ENCODE peak calls at places on chromosome 20, in seven cellular contexts. S, D, Q, B, W, A and V are unnamed samples.

GRCh38 chr20:539848-540247 is 3.7 kb downstream of the CSNK2A1 start:
- DNase-seq in A (no peak), B (no peak), D (no peak), Q (no peak), S (peak; percentile 84), W (no peak), V (no peak)

GRCh38 chr20:33918662-33919061 is 75.0 kb upstream of the RALY start:
- DNase-seq in Q (no peak), S (no peak), B (no peak), A (no peak), W (no peak), D (no peak), V (no peak)

GRCh38 chr20:45206746-45207145 is at the start of gene SEMG1:
- DNase-seq in A (no peak), Q (no peak), B (no peak), D (peak; percentile 35), S (no peak), W (no peak), V (no peak)

GRCh38 chr20:36895036-36895435 is 19.1 kb downstream of the TLDC2 start:
- DNase-seq in W (no peak), S (no peak), A (no peak), D (no peak), Q (no peak), B (no peak), V (no peak)

GRCh38 chr20:33629979-33630378 is 32.1 kb upstream of the C20orf144 start:
- DNase-seq in Q (no peak), W (no peak), S (no peak), D (no peak), B (no peak), A (no peak), V (no peak)

GRCh38 chr20:62334881-62335280 is 32.1 kb downstream of the ADRM1 start:
- DNase-seq in A (no peak), W (no peak), Q (no peak), B (no peak), S (no peak), D (no peak), V (no peak)

GRCh38 chr20:45436732-45437485 is 21.0 kb downstream of the PIGT start:
- DNase-seq in B (no peak), D (peak; percentile 86), A (peak; percentile 49), Q (peak; percentile 69), W (peak; percentile 82), S (peak; percentile 87), V (peak; percentile 47)

GRCh38 chr20:62924567-62925419 is 1.5 kb downstream of the DIDO1 start:
- DNase-seq in Q (no peak), D (no peak), W (no peak), S (peak; percentile 63), A (no peak), B (no peak), V (no peak)

GRCh38 chr20:63174309-63175030 is 41.5 kb downstream of the YTHDF1 start:
- DNase-seq in W (no peak), Q (no peak), A (no peak), D (no peak), B (no peak), S (no peak), V (no peak)

GRCh38 chr20:46965477-46965876 is 70.8 kb downstream of the EYA2 start:
- DNase-seq in A (no peak), Q (no peak), B (no peak), S (no peak), D (no peak), W (no peak), V (no peak)

GRCh38 chr20:54345817-54346216 is 129.6 kb upstream of the DOK5 start:
- DNase-seq in Q (no peak), D (no peak), S (peak; percentile 60), B (no peak), A (no peak), W (no peak), V (no peak)

GRCh38 chr20:46568570-46569129 is 18.2 kb upstream of the OCSTAMP start:
- DNase-seq in B (no peak), A (peak; percentile 24), D (peak; percentile 27), W (no peak), Q (peak; percentile 32), S (peak; percentile 60), V (peak; percentile 41)